ENCODE peak calls at places on chromosomes 3 and 15, in six cellular contexts. K is iPS-NIHi11; U is T follicular helper cell; L is AG10803; V is stimulated activated CD8-positive, alpha-beta memory T cell treated with anti-CD3 and anti-CD28 coated beads, Interleukin-15, amount 100 ng/mL, for 1 hour; C is GM19239. F is an unnamed sample.

GRCh38 chr3:157442729-157443128 is 6.1 kb downstream of the PTX3 start:
- DNase-seq in U (no peak), K (no peak), L (peak), V (no peak), C (no peak), F (no peak)

GRCh38 chr3:62161306-62161705 is 212.0 kb downstream of the FEZF2 start:
- DNase-seq in V (no peak), K (no peak), U (no peak), L (peak), C (no peak), F (no peak)

GRCh38 chr3:171959532-171960044 is 79.8 kb upstream of the FNDC3B start:
- DNase-seq in K (no peak), V (no peak), L (no peak), C (no peak), U (no peak), F (no peak)

GRCh38 chr3:155805204-155805801 is 775 bp downstream of the C3orf33 start:
- DNase-seq in K (no peak), V (peak), U (no peak), C (no peak), L (peak), F (no peak)

GRCh38 chr15:52308446-52309153 is 13.0 kb upstream of the MYO5C start:
- DNase-seq in K (no peak), U (no peak), L (no peak), V (no peak), C (no peak), F (no peak)

GRCh38 chr15:19956124-19956796 is 585.3 kb downstream of the GOLGA6L6 start:
- DNase-seq in V (no peak), K (no peak), U (no peak), C (no peak), L (no peak), F (no peak)

GRCh38 chr3:108180214-108180613 is 42.0 kb downstream of the IFT57 start:
- DNase-seq in V (no peak), L (peak), U (no peak), C (no peak), K (no peak), F (no peak)

GRCh38 chr3:43872901-43873300 is 182.2 kb downstream of the ABHD5 start:
- DNase-seq in C (no peak), K (no peak), L (peak), V (no peak), U (no peak), F (no peak)

GRCh38 chr15:95558131-95558530 is 772.4 kb upstream of the NR2F2 start:
- DNase-seq in V (no peak), C (no peak), U (no peak), K (no peak), L (no peak), F (no peak)

GRCh38 chr3:186929676-186930075 is 650 bp upstream of the ST6GAL1 start:
- DNase-seq in L (no peak), C (no peak), V (no peak), K (no peak), U (no peak), F (no peak)

GRCh38 chr15:59420108-59420507 is 17.9 kb upstream of the FAM81A start:
- DNase-seq in U (no peak), V (no peak), C (no peak), K (no peak), L (no peak), F (no peak)